ENCODE peak calls at places on chromosome 4, in four cellular contexts. One of them, this sample, is unnamed.

GRCh38 chr4:113101669-113102068 is 52.2 kb downstream of the ANK2 start:
- DNase-seq in GM13977: no peak
- DNase-seq in OCI-LY7: no peak
- DNase-seq in Ammon's horn: no peak
- DNase-seq in this sample: no peak

GRCh38 chr4:89022426-89023128 is 34.4 kb downstream of the FAM13A start:
- DNase-seq in GM13977: no peak
- DNase-seq in OCI-LY7: no peak
- DNase-seq in Ammon's horn: no peak
- DNase-seq in this sample: no peak

GRCh38 chr4:8552024-8552423 is 28.2 kb upstream of the GPR78 start:
- DNase-seq in GM13977: no peak
- DNase-seq in OCI-LY7: no peak
- DNase-seq in Ammon's horn: no peak
- DNase-seq in this sample: no peak

GRCh38 chr4:172726001-172726423 is 442.6 kb upstream of the GALNT7 start:
- DNase-seq in GM13977: no peak
- DNase-seq in OCI-LY7: no peak
- DNase-seq in Ammon's horn: no peak
- DNase-seq in this sample: no peak

GRCh38 chr4:153705743-153706468 is 21.8 kb downstream of the TLR2 start:
- DNase-seq in GM13977: no peak
- DNase-seq in OCI-LY7: peak
- DNase-seq in Ammon's horn: no peak
- DNase-seq in this sample: no peak

GRCh38 chr4:175419120-175419774 is 392.8 kb downstream of the GPM6A start:
- DNase-seq in GM13977: no peak
- DNase-seq in OCI-LY7: no peak
- DNase-seq in Ammon's horn: no peak
- DNase-seq in this sample: no peak

GRCh38 chr4:63493265-63493664 is 916.0 kb downstream of the TECRL start:
- DNase-seq in GM13977: no peak
- DNase-seq in OCI-LY7: no peak
- DNase-seq in Ammon's horn: no peak
- DNase-seq in this sample: no peak

GRCh38 chr4:173181769-173182374 is 13.3 kb downstream of the GALNT7 start:
- DNase-seq in GM13977: peak
- DNase-seq in OCI-LY7: no peak
- DNase-seq in Ammon's horn: no peak
- DNase-seq in this sample: no peak

GRCh38 chr4:173319696-173320095 is 14.5 kb downstream of the HMGB2 start:
- DNase-seq in GM13977: no peak
- DNase-seq in OCI-LY7: no peak
- DNase-seq in Ammon's horn: no peak
- DNase-seq in this sample: no peak

GRCh38 chr4:175435437-175435836 is 376.6 kb downstream of the GPM6A start:
- DNase-seq in GM13977: no peak
- DNase-seq in OCI-LY7: peak
- DNase-seq in Ammon's horn: no peak
- DNase-seq in this sample: no peak

GRCh38 chr4:142818009-142818408 is 28.1 kb downstream of the INPP4B start:
- DNase-seq in GM13977: no peak
- DNase-seq in OCI-LY7: no peak
- DNase-seq in Ammon's horn: no peak
- DNase-seq in this sample: no peak

GRCh38 chr4:15158410-15159091 is 156.3 kb downstream of the CPEB2 start:
- DNase-seq in GM13977: no peak
- DNase-seq in OCI-LY7: no peak
- DNase-seq in Ammon's horn: no peak
- DNase-seq in this sample: no peak

GRCh38 chr4:153294631-153295030 is 49.9 kb upstream of the MND1 start:
- DNase-seq in GM13977: no peak
- DNase-seq in OCI-LY7: no peak
- DNase-seq in Ammon's horn: no peak
- DNase-seq in this sample: no peak

GRCh38 chr4:125728568-125728967 is 413.8 kb downstream of the FAT4 start:
- DNase-seq in GM13977: no peak
- DNase-seq in OCI-LY7: no peak
- DNase-seq in Ammon's horn: no peak
- DNase-seq in this sample: no peak

This sample was measured in prostate gland.